ENCODE peak calls at places on chromosomes 3 and 15, in four cellular contexts. Y, F, I and H are unnamed samples.

GRCh38 chr3:24713516-24713915 is 218.9 kb upstream of the THRB start:
- DNase-seq in Y (no peak), F (no peak), I (no peak), H (no peak)

GRCh38 chr15:86611392-86612040 is 531.8 kb downstream of the AGBL1 start:
- DNase-seq in F (no peak), I (no peak), Y (no peak), H (no peak)

GRCh38 chr3:40975711-40976121 is 223.6 kb upstream of the CTNNB1 start:
- DNase-seq in I (no peak), F (no peak), Y (no peak), H (no peak)

GRCh38 chr15:43513550-43513949 is 3.9 kb upstream of the MAP1A start:
- DNase-seq in Y (no peak), I (no peak), F (no peak), H (no peak)

GRCh38 chr3:16311960-16312451 is 47.0 kb downstream of the OXNAD1 start:
- DNase-seq in Y (no peak), F (no peak), I (no peak), H (no peak)

GRCh38 chr3:111676177-111677021 is 81.3 kb upstream of the ZBED2 start:
- DNase-seq in Y (no peak), F (no peak), I (no peak), H (no peak)

GRCh38 chr3:149239357-149239936 is 17.8 kb upstream of the CP start:
- DNase-seq in F (no peak), I (no peak), Y (no peak), H (no peak)

GRCh38 chr3:20145874-20146273 is 40.1 kb downstream of the SGO1 start:
- DNase-seq in Y (no peak), F (no peak), I (peak), H (no peak)

GRCh38 chr3:115760722-115761121 is 137.4 kb downstream of the GAP43 start:
- DNase-seq in Y (no peak), I (peak), F (no peak), H (no peak)

GRCh38 chr3:136277634-136278033 is 27.5 kb downstream of the PCCB start:
- DNase-seq in F (peak), I (no peak), Y (no peak), H (peak)

GRCh38 chr3:134874737-134875413 is 79.8 kb downstream of the EPHB1 start:
- DNase-seq in F (no peak), I (no peak), Y (no peak), H (no peak)

GRCh38 chr3:198107840-198108734 is 148.1 kb downstream of the LMLN start:
- DNase-seq in Y (peak), F (no peak), I (no peak), H (no peak)

GRCh38 chr15:94972314-94972713 is 741.0 kb downstream of the MCTP2 start:
- DNase-seq in F (no peak), Y (no peak), I (no peak), H (no peak)

GRCh38 chr3:53337167-53337940 is 10.0 kb downstream of the DCP1A start:
- DNase-seq in I (no peak), F (no peak), Y (no peak), H (no peak)

GRCh38 chr3:52715714-52716305 is 9.9 kb downstream of the SPCS1 start:
- DNase-seq in Y (no peak), I (no peak), F (no peak), H (no peak)

GRCh38 chr3:4732974-4733373 is 239.8 kb downstream of the ITPR1 start:
- DNase-seq in I (peak), Y (no peak), F (no peak), H (no peak)

GRCh38 chr3:158434412-158435038 is 136.5 kb upstream of the MLF1 start:
- DNase-seq in Y (peak), F (peak), I (peak), H (peak)

GRCh38 chr3:186571644-186572013 is 1.1 kb downstream of the DNAJB11 start:
- DNase-seq in F (no peak), Y (no peak), I (no peak), H (no peak)

GRCh38 chr3:115851571-115851970 is 228.3 kb downstream of the GAP43 start:
- DNase-seq in I (no peak), F (no peak), Y (no peak), H (no peak)

GRCh38 chr3:15606434-15606891 is 4.9 kb downstream of the BTD start:
- DNase-seq in I (no peak), Y (no peak), F (no peak), H (no peak)

GRCh38 chr15:94412979-94413741 is 181.8 kb downstream of the MCTP2 start:
- DNase-seq in I (no peak), Y (no peak), F (no peak), H (no peak)

GRCh38 chr3:71299160-71299559 is 284.4 kb downstream of the FOXP1 start:
- DNase-seq in I (no peak), F (no peak), Y (no peak), H (no peak)

GRCh38 chr3:194140520-194141414 is 4.8 kb downstream of the HES1 start:
- DNase-seq in F (no peak), I (peak), Y (peak), H (peak)

GRCh38 chr15:63887630-63888029 is 53.9 kb upstream of the HERC1 start:
- DNase-seq in Y (no peak), F (no peak), I (no peak), H (no peak)

GRCh38 chr3:172848910-172849309 is 98.4 kb downstream of the ECT2 start:
- DNase-seq in F (no peak), Y (no peak), I (no peak), H (no peak)

GRCh38 chr3:18211116-18211515 is 214.0 kb downstream of the SATB1 start:
- DNase-seq in Y (no peak), I (no peak), F (no peak), H (no peak)

GRCh38 chr15:35557544-35557943 is 11.6 kb upstream of the DPH6 start:
- DNase-seq in I (no peak), Y (peak), F (no peak), H (no peak)

GRCh38 chr3:189298469-189299375 is 127.0 kb downstream of the TPRG1 start:
- DNase-seq in Y (no peak), I (no peak), F (no peak), H (no peak)

GRCh38 chr3:99945328-99945995 is 127.8 kb downstream of the CMSS1 start:
- DNase-seq in F (no peak), I (no peak), Y (no peak), H (no peak)
- TF ChIP-seq TEAD4 in F (no peak), I (no peak), Y (no peak), H (no peak)

DNA sequence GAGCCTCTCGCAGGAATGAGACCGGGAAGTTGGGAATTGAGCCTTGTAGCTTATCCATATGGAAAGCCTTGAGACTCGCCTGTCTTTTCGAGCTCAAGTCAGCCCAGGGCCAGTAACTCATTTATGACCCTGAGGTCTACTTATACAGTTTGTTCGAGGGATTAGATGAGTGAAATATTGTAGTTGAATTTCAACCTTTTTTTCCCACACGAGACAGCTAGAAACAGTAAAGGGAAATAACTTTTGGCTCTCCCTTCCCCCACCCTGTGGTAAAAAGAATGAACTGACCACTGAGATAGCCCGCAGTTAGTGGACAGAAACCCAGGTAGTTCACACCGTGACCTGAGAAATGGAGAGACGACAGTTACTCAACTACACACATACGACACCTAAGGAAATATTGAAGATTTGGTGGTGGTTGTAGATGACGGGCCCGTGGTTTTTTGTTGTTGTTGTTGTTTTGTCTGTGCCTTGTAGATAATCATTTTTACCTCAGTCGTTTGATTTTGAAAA is 837 bp downstream of the EIF3J start:
- DNase-seq in F (no peak), Y (peak), I (peak), H (no peak)
- TF ChIP-seq USF2 in F (no peak), Y (no peak), I (no peak), H (no peak)

GRCh38 chr3:55616803-55617202 is 129.7 kb upstream of the WNT5A start:
- DNase-seq in F (no peak), I (no peak), Y (no peak), H (no peak)

GRCh38 chr3:55617385-55617784 is 130.3 kb upstream of the WNT5A start:
- DNase-seq in Y (no peak), F (no peak), I (no peak), H (no peak)

GRCh38 chr3:55619186-55619808 is 132.2 kb upstream of the WNT5A start:
- DNase-seq in I (no peak), Y (no peak), F (no peak), H (no peak)

GRCh38 chr3:55615039-55615693 is 128.1 kb upstream of the WNT5A start:
- DNase-seq in Y (no peak), F (no peak), I (no peak), H (no peak)

DNA sequence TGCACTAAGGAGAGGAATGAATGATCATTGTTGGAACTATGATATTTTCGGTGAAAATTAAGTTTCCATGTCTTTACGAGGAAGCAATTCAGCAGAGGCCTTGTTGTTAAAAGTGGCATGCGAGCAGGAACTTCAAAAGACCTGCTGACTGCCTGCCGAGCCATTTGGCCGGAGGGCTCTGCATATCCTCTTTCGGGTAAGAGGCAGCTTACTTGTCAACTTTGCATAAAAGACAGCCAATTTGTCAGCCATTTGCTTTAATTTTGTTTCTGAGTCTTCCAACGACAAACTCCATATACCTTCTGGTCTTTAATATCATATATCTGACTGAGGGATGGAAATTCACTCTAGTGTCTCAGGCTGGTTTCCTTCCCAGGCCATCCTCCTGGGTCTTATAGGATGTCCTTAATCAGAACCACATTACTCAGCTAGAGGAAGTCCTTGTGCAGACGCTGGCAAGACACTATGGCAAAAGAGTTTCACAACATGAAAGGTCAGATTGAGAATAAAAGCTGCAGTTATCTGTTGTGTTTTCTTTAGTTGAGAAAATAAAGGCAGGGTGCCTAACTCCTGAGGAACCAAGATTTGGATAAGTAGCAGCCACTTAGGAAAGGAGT is 128.7 kb upstream of the WNT5A start:
- DNase-seq in F (peak), I (no peak), Y (no peak), H (peak)
- TF ChIP-seq TEAD4 in F (no peak), I (no peak), Y (no peak), H (no peak)

DNA sequence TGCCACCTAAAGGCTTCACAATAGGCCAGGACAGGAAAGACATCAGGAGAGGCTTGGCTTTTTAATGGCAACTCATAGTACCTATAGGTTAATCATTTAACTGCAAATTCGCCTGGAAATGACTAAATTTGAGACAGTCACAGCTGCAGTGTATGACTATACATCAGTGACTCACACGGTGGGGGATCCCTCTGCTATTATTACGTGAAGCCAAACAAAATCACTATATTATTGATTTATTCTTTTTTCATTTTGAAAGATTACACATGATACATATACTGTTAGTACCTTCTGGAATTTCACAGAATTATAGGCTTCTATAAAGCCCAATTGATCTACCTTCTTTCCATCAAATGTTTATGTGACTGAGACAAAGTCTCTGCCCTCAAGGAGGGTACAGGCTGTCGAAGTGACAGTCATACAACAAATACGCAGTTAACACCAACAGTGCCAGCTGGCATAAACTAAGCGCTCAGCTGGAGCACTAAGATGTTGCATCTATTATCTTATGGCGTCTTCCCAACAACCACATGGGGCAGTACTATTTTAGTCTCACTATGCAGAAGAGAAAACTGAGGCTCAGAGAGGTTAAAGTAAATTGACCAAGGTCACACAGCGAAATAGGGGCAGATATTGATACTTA is 82.0 kb upstream of the LMOD3 start:
- DNase-seq in Y (no peak), F (no peak), I (no peak), H (no peak)
- TF ChIP-seq USF2 in Y (no peak), F (no peak), I (no peak), H (no peak)

GRCh38 chr3:138509586-138509985 is 75.2 kb downstream of the ESYT3 start:
- DNase-seq in I (no peak), F (no peak), Y (no peak), H (no peak)

GRCh38 chr3:138513073-138513843 is 78.8 kb downstream of the ESYT3 start:
- DNase-seq in Y (no peak), I (no peak), F (no peak), H (no peak)

GRCh38 chr3:138507524-138507923 is 73.1 kb downstream of the ESYT3 start:
- DNase-seq in F (no peak), I (no peak), Y (no peak), H (no peak)

DNA sequence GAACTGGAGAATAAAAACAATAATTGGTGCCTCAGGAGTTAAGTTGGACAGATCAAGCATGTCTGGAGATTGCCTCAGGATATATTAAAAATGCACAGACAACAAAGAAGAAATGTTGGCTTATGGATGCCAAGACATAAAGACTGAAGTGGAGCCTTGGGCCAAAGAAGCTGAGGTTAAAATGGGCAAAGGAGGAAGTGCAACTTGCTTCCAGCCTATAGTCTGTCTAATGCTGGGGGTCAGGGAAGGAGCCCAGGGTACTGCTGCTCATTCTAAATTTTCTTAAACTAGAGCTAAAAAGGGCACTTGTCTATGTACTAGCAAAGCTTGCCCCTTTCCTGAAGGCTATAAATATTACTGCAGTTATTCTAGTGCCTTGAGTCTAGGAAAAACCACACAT is 77.6 kb downstream of the ESYT3 start:
- DNase-seq in Y (no peak), F (no peak), I (no peak), H (no peak)
- TF ChIP-seq TEAD4 in Y (no peak), F (no peak), I (no peak), H (no peak)